ENCODE peak calls at places on chromosomes 12 and 14, in nine cellular contexts. One of them, this sample, is unnamed.

GRCh38 chr12:82089369-82090121 is 268.6 kb downstream of the CCDC59 start:
- DNase-seq in A549: no peak
- DNase-seq in uterus: no peak
- DNase-seq in cardiac fibroblast: no peak
- DNase-seq in thyroid gland: no peak
- DNase-seq in astrocyte of the cerebellum: no peak
- DNase-seq in fibroblast of the aortic adventitia: no peak
- DNase-seq in CD4-positive, CD25-positive, alpha-beta regulatory T cell: no peak
- DNase-seq in aorta: no peak
- DNase-seq in this sample: no peak

GRCh38 chr12:79108962-79109361 is 244.4 kb downstream of the SYT1 start:
- DNase-seq in thyroid gland: no peak
- DNase-seq in cardiac fibroblast: no peak
- DNase-seq in CD4-positive, CD25-positive, alpha-beta regulatory T cell: no peak
- DNase-seq in astrocyte of the cerebellum: no peak
- DNase-seq in A549: no peak
- DNase-seq in uterus: no peak
- DNase-seq in fibroblast of the aortic adventitia: no peak
- DNase-seq in aorta: no peak
- DNase-seq in this sample: no peak

GRCh38 chr14:30357791-30358190 is 201.2 kb upstream of the G2E3 start:
- DNase-seq in aorta: no peak
- DNase-seq in thyroid gland: no peak
- DNase-seq in fibroblast of the aortic adventitia: no peak
- DNase-seq in astrocyte of the cerebellum: no peak
- DNase-seq in A549: no peak
- DNase-seq in CD4-positive, CD25-positive, alpha-beta regulatory T cell: no peak
- DNase-seq in uterus: no peak
- DNase-seq in cardiac fibroblast: no peak
- DNase-seq in this sample: no peak

GRCh38 chr12:59182191-59182590 is 261.9 kb upstream of the LRIG3 start:
- DNase-seq in astrocyte of the cerebellum: no peak
- DNase-seq in aorta: no peak
- DNase-seq in thyroid gland: no peak
- DNase-seq in fibroblast of the aortic adventitia: no peak
- DNase-seq in cardiac fibroblast: peak
- DNase-seq in A549: no peak
- DNase-seq in CD4-positive, CD25-positive, alpha-beta regulatory T cell: no peak
- DNase-seq in uterus: no peak
- DNase-seq in this sample: no peak

GRCh38 chr12:57983150-57983857 is 41.9 kb downstream of the ATP23 start:
- DNase-seq in thyroid gland: peak
- DNase-seq in A549: no peak
- DNase-seq in CD4-positive, CD25-positive, alpha-beta regulatory T cell: no peak
- DNase-seq in uterus: no peak
- DNase-seq in aorta: no peak
- DNase-seq in fibroblast of the aortic adventitia: peak
- DNase-seq in astrocyte of the cerebellum: peak
- DNase-seq in cardiac fibroblast: peak
- DNase-seq in this sample: peak

GRCh38 chr14:90624732-90625444 is 191.3 kb downstream of the TTC7B start:
- DNase-seq in aorta: no peak
- DNase-seq in astrocyte of the cerebellum: no peak
- DNase-seq in CD4-positive, CD25-positive, alpha-beta regulatory T cell: no peak
- DNase-seq in thyroid gland: peak
- DNase-seq in fibroblast of the aortic adventitia: no peak
- DNase-seq in uterus: no peak
- DNase-seq in cardiac fibroblast: no peak
- DNase-seq in A549: no peak
- DNase-seq in this sample: no peak

GRCh38 chr14:99511421-99512109 is 30.4 kb downstream of the CCNK start:
- DNase-seq in CD4-positive, CD25-positive, alpha-beta regulatory T cell: no peak
- DNase-seq in thyroid gland: no peak
- DNase-seq in A549: no peak
- DNase-seq in aorta: no peak
- DNase-seq in fibroblast of the aortic adventitia: peak
- DNase-seq in astrocyte of the cerebellum: no peak
- DNase-seq in uterus: no peak
- DNase-seq in cardiac fibroblast: peak
- DNase-seq in this sample: no peak

GRCh38 chr12:15629108-15629507 is 160.1 kb downstream of the EPS8 start:
- DNase-seq in thyroid gland: peak
- DNase-seq in cardiac fibroblast: peak
- DNase-seq in aorta: peak
- DNase-seq in fibroblast of the aortic adventitia: peak
- DNase-seq in uterus: peak
- DNase-seq in A549: peak
- DNase-seq in astrocyte of the cerebellum: peak
- DNase-seq in CD4-positive, CD25-positive, alpha-beta regulatory T cell: no peak
- DNase-seq in this sample: peak

GRCh38 chr14:92962031-92962830 is 39.3 kb downstream of the CHGA start:
- DNase-seq in uterus: no peak
- DNase-seq in cardiac fibroblast: no peak
- DNase-seq in aorta: peak
- DNase-seq in fibroblast of the aortic adventitia: no peak
- DNase-seq in CD4-positive, CD25-positive, alpha-beta regulatory T cell: no peak
- DNase-seq in A549: no peak
- DNase-seq in astrocyte of the cerebellum: no peak
- DNase-seq in thyroid gland: no peak
- DNase-seq in this sample: no peak
- H3K4me3 ChIP-seq in uterus: no peak
- H3K4me3 ChIP-seq in cardiac fibroblast: no peak
- H3K4me3 ChIP-seq in aorta: no peak
- H3K4me3 ChIP-seq in fibroblast of the aortic adventitia: no peak
- H3K4me3 ChIP-seq in CD4-positive, CD25-positive, alpha-beta regulatory T cell: no peak
- H3K4me3 ChIP-seq in A549: no peak
- H3K4me3 ChIP-seq in astrocyte of the cerebellum: no peak
- H3K4me3 ChIP-seq in thyroid gland: no peak
- H3K4me3 ChIP-seq in this sample: no peak

DNA sequence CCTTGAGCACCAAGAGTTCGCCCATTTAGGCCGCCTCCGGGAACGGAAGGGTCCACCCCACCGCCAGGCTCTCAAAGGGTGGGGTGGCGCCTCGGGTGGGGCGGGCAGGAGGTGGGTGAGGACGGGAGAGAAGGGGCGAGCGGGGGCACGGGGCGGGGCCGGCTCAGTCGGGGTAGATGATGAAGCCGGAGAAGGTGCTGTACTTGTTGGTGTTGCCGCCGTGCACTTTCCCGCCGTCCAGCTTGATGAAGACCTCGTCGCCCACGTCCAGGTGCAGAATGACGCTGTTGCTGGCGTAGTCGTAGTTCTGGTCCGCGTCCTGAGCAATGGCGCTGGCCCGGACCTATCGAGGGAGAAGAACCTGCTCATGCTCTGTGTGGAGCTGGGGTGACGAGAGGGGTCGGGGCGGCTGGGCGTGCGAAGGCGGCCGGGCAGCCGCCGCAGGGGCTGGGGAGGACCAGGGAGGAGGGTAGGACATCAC is 4.1 kb downstream of the C1QL4 start:
- DNase-seq in fibroblast of the aortic adventitia: no peak
- DNase-seq in aorta: no peak
- DNase-seq in astrocyte of the cerebellum: no peak
- DNase-seq in uterus: no peak
- DNase-seq in cardiac fibroblast: no peak
- DNase-seq in CD4-positive, CD25-positive, alpha-beta regulatory T cell: no peak
- DNase-seq in thyroid gland: peak
- DNase-seq in A549: no peak
- DNase-seq in this sample: no peak
- H3K4me3 ChIP-seq in fibroblast of the aortic adventitia: no peak
- H3K4me3 ChIP-seq in aorta: no peak
- H3K4me3 ChIP-seq in astrocyte of the cerebellum: peak
- H3K4me3 ChIP-seq in uterus: no peak
- H3K4me3 ChIP-seq in cardiac fibroblast: no peak
- H3K4me3 ChIP-seq in CD4-positive, CD25-positive, alpha-beta regulatory T cell: no peak
- H3K4me3 ChIP-seq in thyroid gland: no peak
- H3K4me3 ChIP-seq in A549: no peak
- H3K4me3 ChIP-seq in this sample: no peak

DNA sequence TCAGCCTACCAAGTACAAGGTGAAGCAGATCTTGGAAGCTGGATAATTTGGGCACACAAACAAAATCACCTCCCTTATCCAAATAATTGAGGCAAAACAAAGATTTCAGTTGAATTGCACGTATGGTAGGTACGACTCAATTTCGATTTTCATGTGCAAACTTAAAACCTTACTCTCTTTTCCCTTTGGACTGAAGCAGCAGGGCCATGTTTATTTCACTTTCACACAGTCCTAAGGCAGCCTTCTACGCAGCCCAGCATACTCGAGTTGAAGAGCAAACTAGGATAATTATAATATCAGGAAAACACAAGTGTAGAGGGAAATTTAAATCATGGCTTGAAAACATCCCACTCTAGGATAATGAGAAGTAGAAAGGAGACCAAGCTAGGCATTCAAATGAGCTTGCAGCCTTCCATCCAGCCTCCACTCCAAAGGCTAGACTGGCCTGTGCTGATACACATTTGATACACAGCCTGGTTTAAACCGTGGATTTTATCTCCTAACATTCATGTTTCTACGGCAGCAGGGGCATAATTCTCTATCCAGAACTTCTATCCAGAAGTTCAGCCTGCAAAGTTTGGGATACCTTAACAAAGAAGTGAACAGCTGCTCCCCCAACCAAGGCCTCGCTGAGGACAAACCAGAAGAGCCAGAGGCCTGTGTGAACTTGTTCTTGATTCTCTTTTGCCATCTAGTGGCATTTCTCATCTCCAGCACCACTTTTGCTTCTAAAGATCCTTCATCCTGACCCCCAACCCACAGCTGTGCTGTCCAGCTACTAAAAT is 2.4 kb upstream of the RNASE7 start:
- DNase-seq in A549: peak
- DNase-seq in thyroid gland: peak
- DNase-seq in aorta: peak
- DNase-seq in uterus: peak
- DNase-seq in CD4-positive, CD25-positive, alpha-beta regulatory T cell: peak
- DNase-seq in fibroblast of the aortic adventitia: peak
- DNase-seq in astrocyte of the cerebellum: peak
- DNase-seq in cardiac fibroblast: peak
- DNase-seq in this sample: no peak
- H3K4me3 ChIP-seq in A549: no peak
- H3K4me3 ChIP-seq in thyroid gland: no peak
- H3K4me3 ChIP-seq in aorta: no peak
- H3K4me3 ChIP-seq in uterus: no peak
- H3K4me3 ChIP-seq in CD4-positive, CD25-positive, alpha-beta regulatory T cell: no peak
- H3K4me3 ChIP-seq in fibroblast of the aortic adventitia: no peak
- H3K4me3 ChIP-seq in astrocyte of the cerebellum: no peak
- H3K4me3 ChIP-seq in cardiac fibroblast: no peak
- H3K4me3 ChIP-seq in this sample: no peak

GRCh38 chr14:51776102-51776894 is 84.1 kb upstream of the GNG2 start:
- DNase-seq in A549: peak
- DNase-seq in thyroid gland: peak
- DNase-seq in aorta: peak
- DNase-seq in cardiac fibroblast: peak
- DNase-seq in astrocyte of the cerebellum: peak
- DNase-seq in CD4-positive, CD25-positive, alpha-beta regulatory T cell: peak
- DNase-seq in fibroblast of the aortic adventitia: peak
- DNase-seq in uterus: peak
- DNase-seq in this sample: peak
- H3K4me3 ChIP-seq in A549: peak
- H3K4me3 ChIP-seq in thyroid gland: no peak
- H3K4me3 ChIP-seq in aorta: no peak
- H3K4me3 ChIP-seq in cardiac fibroblast: peak
- H3K4me3 ChIP-seq in astrocyte of the cerebellum: no peak
- H3K4me3 ChIP-seq in CD4-positive, CD25-positive, alpha-beta regulatory T cell: no peak
- H3K4me3 ChIP-seq in fibroblast of the aortic adventitia: peak
- H3K4me3 ChIP-seq in uterus: peak
- H3K4me3 ChIP-seq in this sample: no peak

DNA sequence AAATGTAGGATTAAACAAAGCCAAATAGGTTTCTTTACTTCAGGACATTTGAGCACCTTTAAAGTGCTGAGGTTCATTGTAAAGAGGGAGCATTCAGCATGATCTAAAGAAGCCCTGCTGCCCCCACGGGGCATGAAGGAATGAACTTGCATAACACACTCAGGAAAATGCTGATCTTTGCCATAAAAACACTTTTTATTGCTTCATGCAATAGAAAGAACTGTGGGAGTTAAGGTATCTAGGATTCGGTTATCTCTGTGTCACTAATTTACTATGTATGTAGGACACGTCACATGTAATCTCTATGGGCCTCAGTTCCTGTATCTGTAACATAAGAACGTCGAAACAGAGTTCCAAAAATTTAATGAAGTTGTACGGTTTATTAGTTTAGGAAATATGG is 33.0 kb downstream of the BTBD7 start:
- DNase-seq in cardiac fibroblast: peak
- DNase-seq in A549: no peak
- DNase-seq in astrocyte of the cerebellum: no peak
- DNase-seq in thyroid gland: no peak
- DNase-seq in uterus: no peak
- DNase-seq in aorta: no peak
- DNase-seq in CD4-positive, CD25-positive, alpha-beta regulatory T cell: no peak
- DNase-seq in fibroblast of the aortic adventitia: no peak
- DNase-seq in this sample: no peak
- H3K4me3 ChIP-seq in cardiac fibroblast: no peak
- H3K4me3 ChIP-seq in A549: no peak
- H3K4me3 ChIP-seq in astrocyte of the cerebellum: no peak
- H3K4me3 ChIP-seq in thyroid gland: no peak
- H3K4me3 ChIP-seq in uterus: no peak
- H3K4me3 ChIP-seq in aorta: no peak
- H3K4me3 ChIP-seq in CD4-positive, CD25-positive, alpha-beta regulatory T cell: no peak
- H3K4me3 ChIP-seq in fibroblast of the aortic adventitia: no peak
- H3K4me3 ChIP-seq in this sample: no peak

DNA sequence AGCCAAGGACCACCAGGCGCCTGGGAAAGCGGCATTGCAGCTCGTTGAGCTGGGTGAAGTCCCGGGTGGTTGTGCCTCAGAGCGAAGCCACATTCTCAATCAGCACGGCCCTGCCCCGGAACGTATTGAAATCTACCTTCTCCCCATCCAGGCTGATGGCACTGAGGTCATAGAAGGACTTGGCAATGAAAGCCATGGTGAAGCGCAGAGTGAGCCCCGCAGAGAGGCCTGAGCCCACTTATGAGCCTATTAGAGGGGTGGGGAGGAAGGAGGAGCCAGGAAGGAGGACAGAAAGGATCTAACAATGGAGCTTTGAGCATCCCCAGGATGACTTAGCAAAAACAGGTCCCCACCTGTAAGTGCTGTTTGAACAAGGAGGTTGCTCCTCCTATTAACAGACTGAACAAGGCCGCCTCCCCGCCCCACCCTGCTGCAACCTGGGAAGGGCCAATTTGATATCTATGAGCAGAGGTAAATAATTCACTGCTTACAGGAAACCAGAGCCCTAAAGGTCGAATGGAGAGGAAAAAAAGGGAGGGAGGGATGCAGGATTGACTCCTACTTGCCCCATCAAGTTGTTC is at the start of gene GPX2:
- DNase-seq in uterus: no peak
- DNase-seq in fibroblast of the aortic adventitia: no peak
- DNase-seq in astrocyte of the cerebellum: no peak
- DNase-seq in aorta: no peak
- DNase-seq in CD4-positive, CD25-positive, alpha-beta regulatory T cell: no peak
- DNase-seq in cardiac fibroblast: no peak
- DNase-seq in thyroid gland: no peak
- DNase-seq in A549: peak
- DNase-seq in this sample: no peak
- H3K4me3 ChIP-seq in uterus: no peak
- H3K4me3 ChIP-seq in fibroblast of the aortic adventitia: no peak
- H3K4me3 ChIP-seq in astrocyte of the cerebellum: no peak
- H3K4me3 ChIP-seq in aorta: no peak
- H3K4me3 ChIP-seq in CD4-positive, CD25-positive, alpha-beta regulatory T cell: no peak
- H3K4me3 ChIP-seq in cardiac fibroblast: no peak
- H3K4me3 ChIP-seq in thyroid gland: no peak
- H3K4me3 ChIP-seq in A549: peak
- H3K4me3 ChIP-seq in this sample: no peak

This sample was measured in kidney epithelial cell.